ENCODE peak calls at places on chromosomes 1 and 21, in seven cellular contexts. One of them, this sample, is unnamed.

GRCh38 chr1:225480825-225481434 is 53.1 kb upstream of the LBR start:
- DNase-seq in heart right ventricle: peak; percentile 35
- DNase-seq in NCI-H2081: peak; percentile 88
- DNase-seq in A549: peak; percentile 76
- DNase-seq in T follicular helper cell: peak; percentile 28
- DNase-seq in activated CD4-positive, alpha-beta T cell treated with anti-CD3 and anti-CD28 coated beads, Interleukin-2, amount 10 ng/mL, durations not matched to agents 7 days and 5 days: peak; percentile 64
- DNase-seq in activated T-cell treated with anti-CD3 and anti-CD28 coated beads for 1 hour: no peak
- DNase-seq in this sample: peak; percentile 32

GRCh38 chr1:169049258-169049936 is 57.1 kb upstream of the ATP1B1 start:
- DNase-seq in heart right ventricle: no peak
- DNase-seq in NCI-H2081: no peak
- DNase-seq in A549: no peak
- DNase-seq in T follicular helper cell: no peak
- DNase-seq in activated CD4-positive, alpha-beta T cell treated with anti-CD3 and anti-CD28 coated beads, Interleukin-2, amount 10 ng/mL, durations not matched to agents 7 days and 5 days: no peak
- DNase-seq in activated T-cell treated with anti-CD3 and anti-CD28 coated beads for 1 hour: no peak
- DNase-seq in this sample: no peak

GRCh38 chr1:207050428-207050767 is 610 bp downstream of the YOD1 start:
- DNase-seq in heart right ventricle: no peak
- DNase-seq in NCI-H2081: peak; percentile 9
- DNase-seq in A549: no peak
- DNase-seq in T follicular helper cell: no peak
- DNase-seq in activated CD4-positive, alpha-beta T cell treated with anti-CD3 and anti-CD28 coated beads, Interleukin-2, amount 10 ng/mL, durations not matched to agents 7 days and 5 days: no peak
- DNase-seq in activated T-cell treated with anti-CD3 and anti-CD28 coated beads for 1 hour: no peak
- DNase-seq in this sample: no peak

GRCh38 chr1:229280921-229281320 is 10.0 kb downstream of the RAB4A start:
- DNase-seq in heart right ventricle: no peak
- DNase-seq in NCI-H2081: no peak
- DNase-seq in A549: no peak
- DNase-seq in T follicular helper cell: no peak
- DNase-seq in activated CD4-positive, alpha-beta T cell treated with anti-CD3 and anti-CD28 coated beads, Interleukin-2, amount 10 ng/mL, durations not matched to agents 7 days and 5 days: no peak
- DNase-seq in activated T-cell treated with anti-CD3 and anti-CD28 coated beads for 1 hour: no peak
- DNase-seq in this sample: no peak

GRCh38 chr1:147821883-147822282 is 61.5 kb upstream of the GJA5 start:
- DNase-seq in heart right ventricle: no peak
- DNase-seq in NCI-H2081: no peak
- DNase-seq in A549: no peak
- DNase-seq in T follicular helper cell: no peak
- DNase-seq in activated CD4-positive, alpha-beta T cell treated with anti-CD3 and anti-CD28 coated beads, Interleukin-2, amount 10 ng/mL, durations not matched to agents 7 days and 5 days: no peak
- DNase-seq in activated T-cell treated with anti-CD3 and anti-CD28 coated beads for 1 hour: no peak
- DNase-seq in this sample: no peak

GRCh38 chr1:118116401-118116800 is 68.6 kb downstream of the SPAG17 start:
- DNase-seq in heart right ventricle: no peak
- DNase-seq in NCI-H2081: no peak
- DNase-seq in A549: no peak
- DNase-seq in T follicular helper cell: no peak
- DNase-seq in activated CD4-positive, alpha-beta T cell treated with anti-CD3 and anti-CD28 coated beads, Interleukin-2, amount 10 ng/mL, durations not matched to agents 7 days and 5 days: no peak
- DNase-seq in activated T-cell treated with anti-CD3 and anti-CD28 coated beads for 1 hour: no peak
- DNase-seq in this sample: no peak

GRCh38 chr1:202304370-202304769 is 37.4 kb downstream of the UBE2T start:
- DNase-seq in heart right ventricle: peak; percentile 41
- DNase-seq in NCI-H2081: no peak
- DNase-seq in A549: no peak
- DNase-seq in T follicular helper cell: no peak
- DNase-seq in activated CD4-positive, alpha-beta T cell treated with anti-CD3 and anti-CD28 coated beads, Interleukin-2, amount 10 ng/mL, durations not matched to agents 7 days and 5 days: no peak
- DNase-seq in activated T-cell treated with anti-CD3 and anti-CD28 coated beads for 1 hour: no peak
- DNase-seq in this sample: peak; percentile 22

GRCh38 chr21:34827445-34828235 is 158.8 kb downstream of the CLIC6 start:
- DNase-seq in heart right ventricle: no peak
- DNase-seq in NCI-H2081: no peak
- DNase-seq in A549: no peak
- DNase-seq in T follicular helper cell: no peak
- DNase-seq in activated CD4-positive, alpha-beta T cell treated with anti-CD3 and anti-CD28 coated beads, Interleukin-2, amount 10 ng/mL, durations not matched to agents 7 days and 5 days: no peak
- DNase-seq in activated T-cell treated with anti-CD3 and anti-CD28 coated beads for 1 hour: no peak
- DNase-seq in this sample: no peak